ENCODE peak calls at places on chromosomes 5 and 9, in ten cellular contexts. One of them, this sample, is unnamed.

GRCh38 chr5:133779828-133780475 is 167.6 kb upstream of the FSTL4 start:
- DNase-seq in HFF-Myc: no peak
- DNase-seq in H9: peak; percentile 40
- DNase-seq in cardiac fibroblast: no peak
- DNase-seq in A172: no peak
- DNase-seq in left ventricle myocardium superior: no peak
- DNase-seq in activated naive CD4-positive, alpha-beta T cell treated with anti-CD3 and anti-CD28 coated beads, Interleukin-2, amount 50 U/mL, for 72 hours: no peak
- DNase-seq in AG08396: no peak
- DNase-seq in stimulated activated effector memory CD8-positive, alpha-beta T cell treated with anti-CD3 and anti-CD28 coated beads, Interleukin-12 subunit alpha, Interleukin-12 subunit beta, amount 100 ng/mL, for 72 hours: no peak
- DNase-seq in body of pancreas: no peak
- DNase-seq in this sample: no peak

GRCh38 chr9:121652838-121653231 is 1.4 kb downstream of the DAB2IP start:
- DNase-seq in HFF-Myc: no peak
- DNase-seq in H9: no peak
- DNase-seq in cardiac fibroblast: no peak
- DNase-seq in A172: no peak
- DNase-seq in left ventricle myocardium superior: no peak
- DNase-seq in activated naive CD4-positive, alpha-beta T cell treated with anti-CD3 and anti-CD28 coated beads, Interleukin-2, amount 50 U/mL, for 72 hours: no peak
- DNase-seq in AG08396: no peak
- DNase-seq in stimulated activated effector memory CD8-positive, alpha-beta T cell treated with anti-CD3 and anti-CD28 coated beads, Interleukin-12 subunit alpha, Interleukin-12 subunit beta, amount 100 ng/mL, for 72 hours: no peak
- DNase-seq in body of pancreas: no peak
- DNase-seq in this sample: no peak

GRCh38 chr9:23731373-23731772 is 94.7 kb downstream of the ELAVL2 start:
- DNase-seq in HFF-Myc: no peak
- DNase-seq in H9: no peak
- DNase-seq in cardiac fibroblast: no peak
- DNase-seq in A172: no peak
- DNase-seq in left ventricle myocardium superior: no peak
- DNase-seq in activated naive CD4-positive, alpha-beta T cell treated with anti-CD3 and anti-CD28 coated beads, Interleukin-2, amount 50 U/mL, for 72 hours: no peak
- DNase-seq in AG08396: no peak
- DNase-seq in stimulated activated effector memory CD8-positive, alpha-beta T cell treated with anti-CD3 and anti-CD28 coated beads, Interleukin-12 subunit alpha, Interleukin-12 subunit beta, amount 100 ng/mL, for 72 hours: no peak
- DNase-seq in body of pancreas: no peak
- DNase-seq in this sample: no peak

GRCh38 chr9:22142681-22143080 is 133.6 kb upstream of the CDKN2B start:
- DNase-seq in HFF-Myc: no peak
- DNase-seq in H9: no peak
- DNase-seq in cardiac fibroblast: peak; percentile 50
- DNase-seq in A172: no peak
- DNase-seq in left ventricle myocardium superior: no peak
- DNase-seq in activated naive CD4-positive, alpha-beta T cell treated with anti-CD3 and anti-CD28 coated beads, Interleukin-2, amount 50 U/mL, for 72 hours: no peak
- DNase-seq in AG08396: no peak
- DNase-seq in stimulated activated effector memory CD8-positive, alpha-beta T cell treated with anti-CD3 and anti-CD28 coated beads, Interleukin-12 subunit alpha, Interleukin-12 subunit beta, amount 100 ng/mL, for 72 hours: no peak
- DNase-seq in body of pancreas: no peak
- DNase-seq in this sample: no peak

GRCh38 chr5:56995605-56996004 is 43.7 kb upstream of the MIER3 start:
- DNase-seq in HFF-Myc: no peak
- DNase-seq in H9: no peak
- DNase-seq in cardiac fibroblast: no peak
- DNase-seq in A172: no peak
- DNase-seq in left ventricle myocardium superior: no peak
- DNase-seq in activated naive CD4-positive, alpha-beta T cell treated with anti-CD3 and anti-CD28 coated beads, Interleukin-2, amount 50 U/mL, for 72 hours: no peak
- DNase-seq in AG08396: no peak
- DNase-seq in stimulated activated effector memory CD8-positive, alpha-beta T cell treated with anti-CD3 and anti-CD28 coated beads, Interleukin-12 subunit alpha, Interleukin-12 subunit beta, amount 100 ng/mL, for 72 hours: no peak
- DNase-seq in body of pancreas: no peak
- DNase-seq in this sample: no peak

GRCh38 chr9:124282442-124283231 is 24.9 kb downstream of the NEK6 start:
- DNase-seq in HFF-Myc: no peak
- DNase-seq in H9: no peak
- DNase-seq in cardiac fibroblast: peak; percentile 97
- DNase-seq in A172: peak; percentile 82
- DNase-seq in left ventricle myocardium superior: peak; percentile 82
- DNase-seq in activated naive CD4-positive, alpha-beta T cell treated with anti-CD3 and anti-CD28 coated beads, Interleukin-2, amount 50 U/mL, for 72 hours: no peak
- DNase-seq in AG08396: peak; percentile 31
- DNase-seq in stimulated activated effector memory CD8-positive, alpha-beta T cell treated with anti-CD3 and anti-CD28 coated beads, Interleukin-12 subunit alpha, Interleukin-12 subunit beta, amount 100 ng/mL, for 72 hours: no peak
- DNase-seq in body of pancreas: peak; percentile 51
- DNase-seq in this sample: peak; percentile 86

GRCh38 chr5:35141739-35142138 is 88.5 kb downstream of the PRLR start:
- DNase-seq in HFF-Myc: no peak
- DNase-seq in H9: no peak
- DNase-seq in cardiac fibroblast: no peak
- DNase-seq in A172: no peak
- DNase-seq in left ventricle myocardium superior: no peak
- DNase-seq in activated naive CD4-positive, alpha-beta T cell treated with anti-CD3 and anti-CD28 coated beads, Interleukin-2, amount 50 U/mL, for 72 hours: no peak
- DNase-seq in AG08396: no peak
- DNase-seq in stimulated activated effector memory CD8-positive, alpha-beta T cell treated with anti-CD3 and anti-CD28 coated beads, Interleukin-12 subunit alpha, Interleukin-12 subunit beta, amount 100 ng/mL, for 72 hours: no peak
- DNase-seq in body of pancreas: no peak
- DNase-seq in this sample: no peak

GRCh38 chr5:140219068-140219971 is 44.3 kb downstream of the CYSTM1 start:
- DNase-seq in HFF-Myc: no peak
- DNase-seq in H9: no peak
- DNase-seq in cardiac fibroblast: peak; percentile 33
- DNase-seq in A172: no peak
- DNase-seq in left ventricle myocardium superior: no peak
- DNase-seq in activated naive CD4-positive, alpha-beta T cell treated with anti-CD3 and anti-CD28 coated beads, Interleukin-2, amount 50 U/mL, for 72 hours: no peak
- DNase-seq in AG08396: no peak
- DNase-seq in stimulated activated effector memory CD8-positive, alpha-beta T cell treated with anti-CD3 and anti-CD28 coated beads, Interleukin-12 subunit alpha, Interleukin-12 subunit beta, amount 100 ng/mL, for 72 hours: no peak
- DNase-seq in body of pancreas: peak; percentile 84
- DNase-seq in this sample: no peak

GRCh38 chr9:130243015-130243881 is 22.3 kb upstream of the HMCN2 start:
- DNase-seq in HFF-Myc: no peak
- DNase-seq in H9: peak; percentile 87
- DNase-seq in cardiac fibroblast: peak; percentile 46
- DNase-seq in A172: peak; percentile 36
- DNase-seq in left ventricle myocardium superior: peak; percentile 85
- DNase-seq in activated naive CD4-positive, alpha-beta T cell treated with anti-CD3 and anti-CD28 coated beads, Interleukin-2, amount 50 U/mL, for 72 hours: peak; percentile 89
- DNase-seq in AG08396: peak; percentile 72
- DNase-seq in stimulated activated effector memory CD8-positive, alpha-beta T cell treated with anti-CD3 and anti-CD28 coated beads, Interleukin-12 subunit alpha, Interleukin-12 subunit beta, amount 100 ng/mL, for 72 hours: peak; percentile 95
- DNase-seq in body of pancreas: peak; percentile 76
- DNase-seq in this sample: peak; percentile 73

GRCh38 chr5:32961066-32961429 is 249.9 kb downstream of the NPR3 start:
- DNase-seq in HFF-Myc: no peak
- DNase-seq in H9: no peak
- DNase-seq in cardiac fibroblast: peak; percentile 3
- DNase-seq in A172: no peak
- DNase-seq in left ventricle myocardium superior: no peak
- DNase-seq in activated naive CD4-positive, alpha-beta T cell treated with anti-CD3 and anti-CD28 coated beads, Interleukin-2, amount 50 U/mL, for 72 hours: no peak
- DNase-seq in AG08396: no peak
- DNase-seq in stimulated activated effector memory CD8-positive, alpha-beta T cell treated with anti-CD3 and anti-CD28 coated beads, Interleukin-12 subunit alpha, Interleukin-12 subunit beta, amount 100 ng/mL, for 72 hours: no peak
- DNase-seq in body of pancreas: no peak
- DNase-seq in this sample: no peak

GRCh38 chr5:73126381-73126780 is 6.0 kb downstream of the TMEM171 start:
- DNase-seq in HFF-Myc: no peak
- DNase-seq in H9: no peak
- DNase-seq in cardiac fibroblast: no peak
- DNase-seq in A172: no peak
- DNase-seq in left ventricle myocardium superior: no peak
- DNase-seq in activated naive CD4-positive, alpha-beta T cell treated with anti-CD3 and anti-CD28 coated beads, Interleukin-2, amount 50 U/mL, for 72 hours: no peak
- DNase-seq in AG08396: no peak
- DNase-seq in stimulated activated effector memory CD8-positive, alpha-beta T cell treated with anti-CD3 and anti-CD28 coated beads, Interleukin-12 subunit alpha, Interleukin-12 subunit beta, amount 100 ng/mL, for 72 hours: peak; percentile 47
- DNase-seq in body of pancreas: no peak
- DNase-seq in this sample: no peak

GRCh38 chr5:158463971-158464370 is 605.0 kb upstream of the CLINT1 start:
- DNase-seq in HFF-Myc: no peak
- DNase-seq in H9: no peak
- DNase-seq in cardiac fibroblast: peak; percentile 59
- DNase-seq in A172: no peak
- DNase-seq in left ventricle myocardium superior: peak; percentile 58
- DNase-seq in activated naive CD4-positive, alpha-beta T cell treated with anti-CD3 and anti-CD28 coated beads, Interleukin-2, amount 50 U/mL, for 72 hours: peak; percentile 6
- DNase-seq in AG08396: no peak
- DNase-seq in stimulated activated effector memory CD8-positive, alpha-beta T cell treated with anti-CD3 and anti-CD28 coated beads, Interleukin-12 subunit alpha, Interleukin-12 subunit beta, amount 100 ng/mL, for 72 hours: no peak
- DNase-seq in body of pancreas: no peak
- DNase-seq in this sample: no peak

GRCh38 chr5:65846102-65846501 is 80.3 kb upstream of the ERBIN start:
- DNase-seq in HFF-Myc: no peak
- DNase-seq in H9: no peak
- DNase-seq in cardiac fibroblast: no peak
- DNase-seq in A172: no peak
- DNase-seq in left ventricle myocardium superior: no peak
- DNase-seq in activated naive CD4-positive, alpha-beta T cell treated with anti-CD3 and anti-CD28 coated beads, Interleukin-2, amount 50 U/mL, for 72 hours: no peak
- DNase-seq in AG08396: no peak
- DNase-seq in stimulated activated effector memory CD8-positive, alpha-beta T cell treated with anti-CD3 and anti-CD28 coated beads, Interleukin-12 subunit alpha, Interleukin-12 subunit beta, amount 100 ng/mL, for 72 hours: no peak
- DNase-seq in body of pancreas: no peak
- DNase-seq in this sample: no peak

GRCh38 chr5:131943914-131944313 is 1.5 kb downstream of the MEIKIN start:
- DNase-seq in HFF-Myc: no peak
- DNase-seq in H9: no peak
- DNase-seq in cardiac fibroblast: no peak
- DNase-seq in A172: no peak
- DNase-seq in left ventricle myocardium superior: no peak
- DNase-seq in activated naive CD4-positive, alpha-beta T cell treated with anti-CD3 and anti-CD28 coated beads, Interleukin-2, amount 50 U/mL, for 72 hours: no peak
- DNase-seq in AG08396: no peak
- DNase-seq in stimulated activated effector memory CD8-positive, alpha-beta T cell treated with anti-CD3 and anti-CD28 coated beads, Interleukin-12 subunit alpha, Interleukin-12 subunit beta, amount 100 ng/mL, for 72 hours: no peak
- DNase-seq in body of pancreas: no peak
- DNase-seq in this sample: no peak

GRCh38 chr5:126801174-126801991 is 24.4 kb downstream of the LMNB1 start:
- DNase-seq in HFF-Myc: no peak
- DNase-seq in H9: no peak
- DNase-seq in cardiac fibroblast: no peak
- DNase-seq in A172: no peak
- DNase-seq in left ventricle myocardium superior: no peak
- DNase-seq in activated naive CD4-positive, alpha-beta T cell treated with anti-CD3 and anti-CD28 coated beads, Interleukin-2, amount 50 U/mL, for 72 hours: no peak
- DNase-seq in AG08396: no peak
- DNase-seq in stimulated activated effector memory CD8-positive, alpha-beta T cell treated with anti-CD3 and anti-CD28 coated beads, Interleukin-12 subunit alpha, Interleukin-12 subunit beta, amount 100 ng/mL, for 72 hours: no peak
- DNase-seq in body of pancreas: no peak
- DNase-seq in this sample: no peak

GRCh38 chr5:29853711-29854110 is 1339.8 kb upstream of the CDH6 start:
- DNase-seq in HFF-Myc: no peak
- DNase-seq in H9: no peak
- DNase-seq in cardiac fibroblast: no peak
- DNase-seq in A172: no peak
- DNase-seq in left ventricle myocardium superior: no peak
- DNase-seq in activated naive CD4-positive, alpha-beta T cell treated with anti-CD3 and anti-CD28 coated beads, Interleukin-2, amount 50 U/mL, for 72 hours: no peak
- DNase-seq in AG08396: no peak
- DNase-seq in stimulated activated effector memory CD8-positive, alpha-beta T cell treated with anti-CD3 and anti-CD28 coated beads, Interleukin-12 subunit alpha, Interleukin-12 subunit beta, amount 100 ng/mL, for 72 hours: no peak
- DNase-seq in body of pancreas: no peak
- DNase-seq in this sample: no peak

GRCh38 chr5:96775050-96775449 is 32.7 kb downstream of the ERAP1 start:
- DNase-seq in HFF-Myc: no peak
- DNase-seq in H9: no peak
- DNase-seq in cardiac fibroblast: no peak
- DNase-seq in A172: no peak
- DNase-seq in left ventricle myocardium superior: no peak
- DNase-seq in activated naive CD4-positive, alpha-beta T cell treated with anti-CD3 and anti-CD28 coated beads, Interleukin-2, amount 50 U/mL, for 72 hours: no peak
- DNase-seq in AG08396: no peak
- DNase-seq in stimulated activated effector memory CD8-positive, alpha-beta T cell treated with anti-CD3 and anti-CD28 coated beads, Interleukin-12 subunit alpha, Interleukin-12 subunit beta, amount 100 ng/mL, for 72 hours: no peak
- DNase-seq in body of pancreas: no peak
- DNase-seq in this sample: no peak

GRCh38 chr5:138457532-138458275 is 7.6 kb upstream of the EGR1 start:
- DNase-seq in HFF-Myc: no peak
- DNase-seq in H9: no peak
- DNase-seq in cardiac fibroblast: no peak
- DNase-seq in A172: no peak
- DNase-seq in left ventricle myocardium superior: no peak
- DNase-seq in activated naive CD4-positive, alpha-beta T cell treated with anti-CD3 and anti-CD28 coated beads, Interleukin-2, amount 50 U/mL, for 72 hours: no peak
- DNase-seq in AG08396: no peak
- DNase-seq in stimulated activated effector memory CD8-positive, alpha-beta T cell treated with anti-CD3 and anti-CD28 coated beads, Interleukin-12 subunit alpha, Interleukin-12 subunit beta, amount 100 ng/mL, for 72 hours: no peak
- DNase-seq in body of pancreas: no peak
- DNase-seq in this sample: no peak

GRCh38 chr5:79835220-79835714 is 145.6 kb downstream of the CMYA5 start:
- DNase-seq in HFF-Myc: no peak
- DNase-seq in H9: no peak
- DNase-seq in cardiac fibroblast: no peak
- DNase-seq in A172: no peak
- DNase-seq in left ventricle myocardium superior: no peak
- DNase-seq in activated naive CD4-positive, alpha-beta T cell treated with anti-CD3 and anti-CD28 coated beads, Interleukin-2, amount 50 U/mL, for 72 hours: no peak
- DNase-seq in AG08396: no peak
- DNase-seq in stimulated activated effector memory CD8-positive, alpha-beta T cell treated with anti-CD3 and anti-CD28 coated beads, Interleukin-12 subunit alpha, Interleukin-12 subunit beta, amount 100 ng/mL, for 72 hours: no peak
- DNase-seq in body of pancreas: no peak
- DNase-seq in this sample: no peak

GRCh38 chr9:133609311-133610098 is at the start of gene FAM163B:
- DNase-seq in HFF-Myc: no peak
- DNase-seq in H9: peak; percentile 72
- DNase-seq in cardiac fibroblast: peak; percentile 59
- DNase-seq in A172: no peak
- DNase-seq in left ventricle myocardium superior: peak; percentile 72
- DNase-seq in activated naive CD4-positive, alpha-beta T cell treated with anti-CD3 and anti-CD28 coated beads, Interleukin-2, amount 50 U/mL, for 72 hours: peak; percentile 64
- DNase-seq in AG08396: peak; percentile 78
- DNase-seq in stimulated activated effector memory CD8-positive, alpha-beta T cell treated with anti-CD3 and anti-CD28 coated beads, Interleukin-12 subunit alpha, Interleukin-12 subunit beta, amount 100 ng/mL, for 72 hours: peak; percentile 52
- DNase-seq in body of pancreas: peak; percentile 35
- DNase-seq in this sample: no peak

GRCh38 chr5:132283423-132284043 is 10.7 kb upstream of the SLC22A4 start:
- DNase-seq in HFF-Myc: no peak
- DNase-seq in H9: peak; percentile 43
- DNase-seq in cardiac fibroblast: peak; percentile 73
- DNase-seq in A172: no peak
- DNase-seq in left ventricle myocardium superior: no peak
- DNase-seq in activated naive CD4-positive, alpha-beta T cell treated with anti-CD3 and anti-CD28 coated beads, Interleukin-2, amount 50 U/mL, for 72 hours: no peak
- DNase-seq in AG08396: peak; percentile 82
- DNase-seq in stimulated activated effector memory CD8-positive, alpha-beta T cell treated with anti-CD3 and anti-CD28 coated beads, Interleukin-12 subunit alpha, Interleukin-12 subunit beta, amount 100 ng/mL, for 72 hours: no peak
- DNase-seq in body of pancreas: peak; percentile 67
- DNase-seq in this sample: no peak

GRCh38 chr5:181281077-181281983 is 20.4 kb upstream of the TRIM52 start:
- DNase-seq in HFF-Myc: no peak
- DNase-seq in H9: peak; percentile 94
- DNase-seq in cardiac fibroblast: no peak
- DNase-seq in A172: no peak
- DNase-seq in left ventricle myocardium superior: no peak
- DNase-seq in activated naive CD4-positive, alpha-beta T cell treated with anti-CD3 and anti-CD28 coated beads, Interleukin-2, amount 50 U/mL, for 72 hours: no peak
- DNase-seq in AG08396: no peak
- DNase-seq in stimulated activated effector memory CD8-positive, alpha-beta T cell treated with anti-CD3 and anti-CD28 coated beads, Interleukin-12 subunit alpha, Interleukin-12 subunit beta, amount 100 ng/mL, for 72 hours: peak; percentile 30
- DNase-seq in body of pancreas: no peak
- DNase-seq in this sample: no peak

GRCh38 chr5:76601470-76601869 is 21.7 kb downstream of the F2RL2 start:
- DNase-seq in HFF-Myc: peak; percentile 72
- DNase-seq in H9: peak; percentile 31
- DNase-seq in cardiac fibroblast: peak; percentile 88
- DNase-seq in A172: peak; percentile 70
- DNase-seq in left ventricle myocardium superior: no peak
- DNase-seq in activated naive CD4-positive, alpha-beta T cell treated with anti-CD3 and anti-CD28 coated beads, Interleukin-2, amount 50 U/mL, for 72 hours: peak; percentile 40
- DNase-seq in AG08396: peak; percentile 57
- DNase-seq in stimulated activated effector memory CD8-positive, alpha-beta T cell treated with anti-CD3 and anti-CD28 coated beads, Interleukin-12 subunit alpha, Interleukin-12 subunit beta, amount 100 ng/mL, for 72 hours: no peak
- DNase-seq in body of pancreas: peak; percentile 19
- DNase-seq in this sample: no peak

GRCh38 chr9:87515588-87516221 is 18.0 kb downstream of the DAPK1 start:
- DNase-seq in HFF-Myc: no peak
- DNase-seq in H9: no peak
- DNase-seq in cardiac fibroblast: no peak
- DNase-seq in A172: no peak
- DNase-seq in left ventricle myocardium superior: no peak
- DNase-seq in activated naive CD4-positive, alpha-beta T cell treated with anti-CD3 and anti-CD28 coated beads, Interleukin-2, amount 50 U/mL, for 72 hours: no peak
- DNase-seq in AG08396: no peak
- DNase-seq in stimulated activated effector memory CD8-positive, alpha-beta T cell treated with anti-CD3 and anti-CD28 coated beads, Interleukin-12 subunit alpha, Interleukin-12 subunit beta, amount 100 ng/mL, for 72 hours: no peak
- DNase-seq in body of pancreas: no peak
- DNase-seq in this sample: no peak

GRCh38 chr5:116613445-116613844 is 38.8 kb upstream of the SEMA6A start:
- DNase-seq in HFF-Myc: no peak
- DNase-seq in H9: no peak
- DNase-seq in cardiac fibroblast: no peak
- DNase-seq in A172: no peak
- DNase-seq in left ventricle myocardium superior: no peak
- DNase-seq in activated naive CD4-positive, alpha-beta T cell treated with anti-CD3 and anti-CD28 coated beads, Interleukin-2, amount 50 U/mL, for 72 hours: no peak
- DNase-seq in AG08396: no peak
- DNase-seq in stimulated activated effector memory CD8-positive, alpha-beta T cell treated with anti-CD3 and anti-CD28 coated beads, Interleukin-12 subunit alpha, Interleukin-12 subunit beta, amount 100 ng/mL, for 72 hours: no peak
- DNase-seq in body of pancreas: no peak
- DNase-seq in this sample: no peak

GRCh38 chr9:104950838-104951237 is 22.9 kb upstream of the ABCA1 start:
- DNase-seq in HFF-Myc: no peak
- DNase-seq in H9: no peak
- DNase-seq in cardiac fibroblast: no peak
- DNase-seq in A172: no peak
- DNase-seq in left ventricle myocardium superior: no peak
- DNase-seq in activated naive CD4-positive, alpha-beta T cell treated with anti-CD3 and anti-CD28 coated beads, Interleukin-2, amount 50 U/mL, for 72 hours: no peak
- DNase-seq in AG08396: no peak
- DNase-seq in stimulated activated effector memory CD8-positive, alpha-beta T cell treated with anti-CD3 and anti-CD28 coated beads, Interleukin-12 subunit alpha, Interleukin-12 subunit beta, amount 100 ng/mL, for 72 hours: no peak
- DNase-seq in body of pancreas: no peak
- DNase-seq in this sample: no peak

GRCh38 chr5:115423541-115423940 is 121.0 kb downstream of the FEM1C start:
- DNase-seq in HFF-Myc: no peak
- DNase-seq in H9: no peak
- DNase-seq in cardiac fibroblast: peak; percentile 55
- DNase-seq in A172: no peak
- DNase-seq in left ventricle myocardium superior: peak; percentile 85
- DNase-seq in activated naive CD4-positive, alpha-beta T cell treated with anti-CD3 and anti-CD28 coated beads, Interleukin-2, amount 50 U/mL, for 72 hours: no peak
- DNase-seq in AG08396: no peak
- DNase-seq in stimulated activated effector memory CD8-positive, alpha-beta T cell treated with anti-CD3 and anti-CD28 coated beads, Interleukin-12 subunit alpha, Interleukin-12 subunit beta, amount 100 ng/mL, for 72 hours: no peak
- DNase-seq in body of pancreas: peak; percentile 55
- DNase-seq in this sample: peak; percentile 82